ENCODE peak calls at places on chromosomes 3 and 15, in eight cellular contexts. Z, M, E, K, G, X, R and D are unnamed samples.

GRCh38 chr3:31213869-31214486 is 318.7 kb upstream of the STT3B start:
- DNase-seq in E (no peak), Z (no peak), K (no peak), M (no peak), G (no peak), X (no peak), R (no peak), D (peak)

GRCh38 chr3:69116897-69117296 is 5.5 kb downstream of the LMOD3 start:
- DNase-seq in E (no peak), G (no peak), X (no peak), R (no peak), K (no peak), M (no peak), Z (no peak), D (no peak)

GRCh38 chr15:100111103-100112060 is 230.4 kb downstream of the ADAMTS17 start:
- DNase-seq in Z (peak), M (no peak), G (peak), X (peak), R (peak), K (no peak), E (peak), D (peak)

GRCh38 chr3:152339881-152340505 is 71.3 kb downstream of the MBNL1 start:
- DNase-seq in R (no peak), M (no peak), E (no peak), G (no peak), K (no peak), X (no peak), Z (no peak), D (no peak)

GRCh38 chr3:12234906-12235305 is 54.0 kb upstream of the PPARG start:
- DNase-seq in X (no peak), G (no peak), M (no peak), K (no peak), R (no peak), Z (no peak), E (no peak), D (no peak)

GRCh38 chr3:120169407-120169806 is 75.2 kb upstream of the GSK3B start:
- DNase-seq in X (no peak), R (no peak), K (no peak), E (no peak), Z (no peak), G (no peak), M (no peak), D (no peak)

GRCh38 chr3:69090021-69090420 is 5.3 kb downstream of the ARL6IP5 start:
- DNase-seq in Z (no peak), M (no peak), E (no peak), X (peak), G (peak), K (no peak), R (no peak), D (no peak)

GRCh38 chr3:147407107-147407494 is 758 bp upstream of the ZIC4 start:
- DNase-seq in Z (no peak), R (no peak), E (no peak), X (peak), M (no peak), K (no peak), G (no peak), D (no peak)

GRCh38 chr3:127940116-127940515 is 25.1 kb downstream of the KBTBD12 start:
- DNase-seq in G (no peak), M (no peak), E (no peak), X (no peak), R (no peak), K (no peak), Z (no peak), D (no peak)

GRCh38 chr15:89362203-89363101 is 27.8 kb upstream of the POLG start:
- DNase-seq in R (no peak), X (no peak), E (no peak), G (no peak), K (peak), Z (no peak), M (no peak), D (no peak)

GRCh38 chr3:13251166-13251892 is 168.8 kb downstream of the NUP210 start:
- DNase-seq in M (no peak), E (no peak), R (no peak), X (no peak), K (no peak), G (no peak), Z (no peak), D (no peak)